ENCODE peak calls at places on chromosomes 16 and 17, in five cellular contexts. Q is SK-MEL-5, P is AG04449, G is Daoy, A is HS-27A. X is an unnamed sample.

GRCh38 chr17:81067331-81067730 is 32.4 kb downstream of the BAIAP2 start:
- DNase-seq in Q (no peak), P (no peak), G (no peak), A (no peak), X (no peak)

GRCh38 chr16:57245472-57246113 is 534 bp downstream of the ARL2BP start:
- DNase-seq in Q (peak), P (no peak), G (peak), A (no peak), X (peak)

GRCh38 chr16:84947022-84947421 is 64.3 kb downstream of the ZDHHC7 start:
- DNase-seq in Q (no peak), P (no peak), G (no peak), A (no peak), X (no peak)

GRCh38 chr17:81194941-81195901 is 27.5 kb downstream of the CEP131 start:
- DNase-seq in Q (no peak), P (no peak), G (no peak), A (no peak), X (no peak)

GRCh38 chr16:79165541-79165940 is 435.0 kb downstream of the MAF start:
- DNase-seq in Q (no peak), P (no peak), G (no peak), A (no peak), X (no peak)

GRCh38 chr17:64024781-64025731 is 4.6 kb upstream of the ICAM2 start:
- DNase-seq in Q (no peak), P (no peak), G (no peak), A (peak), X (peak)

GRCh38 chr17:19016297-19016696 is 11.7 kb upstream of the FAM83G start:
- DNase-seq in Q (no peak), P (no peak), G (no peak), A (no peak), X (no peak)

GRCh38 chr17:77877674-77878355 is 80.7 kb upstream of the TNRC6C start:
- DNase-seq in Q (no peak), P (no peak), G (no peak), A (no peak), X (no peak)

GRCh38 chr16:20676268-20676828 is 21.1 kb downstream of the ACSM1 start:
- DNase-seq in Q (no peak), P (no peak), G (no peak), A (no peak), X (no peak)

GRCh38 chr17:57151798-57152197 is 66.8 kb downstream of the AKAP1 start:
- DNase-seq in Q (no peak), P (no peak), G (no peak), A (no peak), X (no peak)

GRCh38 chr16:27024010-27024409 is 42.7 kb upstream of the C16orf82 start:
- DNase-seq in Q (no peak), P (no peak), G (no peak), A (no peak), X (no peak)